ENCODE peak calls at places on chromosomes 6 and 20, in eight cellular contexts. H is GM13977, Y is fibroblast of mammary gland, Z is nephron progenitor cell, S is osteocyte, U is ovary, T is epithelial cell of esophagus, M is uterus. O is an unnamed sample.

GRCh38 chr6:160837146-160837545 is 135.1 kb downstream of the PLG start:
- DNase-seq in H (no peak), Y (no peak), Z (peak; percentile 2), S (no peak), U (no peak), T (no peak), M (no peak), O (no peak)

GRCh38 chr6:27250955-27251671 is 3.6 kb downstream of the PRSS16 start:
- DNase-seq in H (peak; percentile 86), Y (no peak), Z (peak; percentile 93), S (no peak), U (peak; percentile 65), T (peak; percentile 94), M (peak; percentile 27), O (no peak)

GRCh38 chr6:127587875-127588274 is 10.9 kb downstream of the C6orf58 start:
- DNase-seq in H (no peak), Y (no peak), Z (no peak), S (no peak), U (no peak), T (no peak), M (no peak), O (no peak)

GRCh38 chr6:10521104-10521808 is at the start of gene GCNT2:
- DNase-seq in H (peak; percentile 19), Y (no peak), Z (peak; percentile 63), S (no peak), U (no peak), T (peak; percentile 83), M (no peak), O (no peak)

GRCh38 chr6:91447086-91447485 is 860.2 kb upstream of the MAP3K7 start:
- DNase-seq in H (no peak), Y (no peak), Z (no peak), S (no peak), U (no peak), T (no peak), M (no peak), O (no peak)

GRCh38 chr6:11616200-11616611 is 78.7 kb downstream of the TMEM170B start:
- DNase-seq in H (no peak), Y (peak; percentile 87), Z (no peak), S (no peak), U (no peak), T (no peak), M (no peak), O (no peak)

GRCh38 chr6:57267586-57268293 is 45.6 kb upstream of the RAB23 start:
- DNase-seq in H (peak; percentile 24), Y (peak; percentile 99), Z (peak; percentile 4), S (peak; percentile 86), U (peak; percentile 33), T (peak; percentile 95), M (peak; percentile 63), O (no peak)

GRCh38 chr6:120230008-120230407 is 880.4 kb upstream of the MAN1A1 start:
- DNase-seq in H (no peak), Y (no peak), Z (no peak), S (no peak), U (no peak), T (peak; percentile 24), M (no peak), O (no peak)

GRCh38 chr6:37433657-37434271 is 743 bp downstream of the CMTR1 start:
- DNase-seq in H (peak; percentile 72), Y (peak; percentile 18), Z (no peak), S (no peak), U (no peak), T (peak; percentile 26), M (no peak), O (peak; percentile 46)

GRCh38 chr6:39221115-39221514 is 8.2 kb downstream of the KCNK5 start:
- DNase-seq in H (no peak), Y (no peak), Z (no peak), S (no peak), U (no peak), T (no peak), M (no peak), O (no peak)

GRCh38 chr20:32563311-32564272 is 21.5 kb downstream of the NOL4L start:
- DNase-seq in H (no peak), Y (no peak), Z (no peak), S (no peak), U (no peak), T (no peak), M (no peak), O (no peak)

GRCh38 chr6:131673184-131673583 is 28.0 kb downstream of the OR2A4 start:
- DNase-seq in H (no peak), Y (no peak), Z (no peak), S (no peak), U (no peak), T (no peak), M (no peak), O (no peak)

GRCh38 chr6:28880894-28881780 is 42.6 kb downstream of the TRIM27 start:
- DNase-seq in H (peak; percentile 67), Y (peak; percentile 76), Z (peak; percentile 84), S (peak; percentile 90), U (peak; percentile 87), T (peak; percentile 62), M (peak; percentile 81), O (no peak)

GRCh38 chr6:39228992-39229767 is at the start of gene KCNK5:
- DNase-seq in H (peak; percentile 88), Y (peak; percentile 45), Z (peak; percentile 88), S (no peak), U (peak; percentile 77), T (peak; percentile 54), M (no peak), O (peak; percentile 68)

GRCh38 chr20:32970973-32971300 is 33.3 kb downstream of the SUN5 start:
- DNase-seq in H (no peak), Y (no peak), Z (no peak), S (no peak), U (no peak), T (no peak), M (no peak), O (no peak)

GRCh38 chr6:39389372-39389767 is 66.9 kb upstream of the KCNK16 start:
- DNase-seq in H (no peak), Y (peak; percentile 4), Z (no peak), S (no peak), U (no peak), T (peak; percentile 19), M (no peak), O (no peak)

GRCh38 chr20:52130406-52130805 is 61.2 kb downstream of the ZFP64 start:
- DNase-seq in H (no peak), Y (peak; percentile 5), Z (no peak), S (peak; percentile 10), U (no peak), T (no peak), M (no peak), O (no peak)

GRCh38 chr6:72218125-72218524 is 331.8 kb downstream of the RIMS1 start:
- DNase-seq in H (peak; percentile 8), Y (peak; percentile 11), Z (peak; percentile 58), S (no peak), U (no peak), T (peak; percentile 37), M (no peak), O (no peak)

GRCh38 chr6:167512926-167513325 is 188.0 kb downstream of the TTLL2 start:
- DNase-seq in H (no peak), Y (no peak), Z (no peak), S (no peak), U (no peak), T (no peak), M (no peak), O (no peak)

GRCh38 chr6:150142304-150142656 is 564 bp upstream of the PPP1R14C start:
- DNase-seq in H (no peak), Y (peak; percentile 42), Z (peak; percentile 50), S (no peak), U (no peak), T (peak; percentile 96), M (no peak), O (no peak)

GRCh38 chr6:16929814-16930213 is 168.6 kb upstream of the ATXN1 start:
- DNase-seq in H (no peak), Y (peak; percentile 98), Z (no peak), S (no peak), U (no peak), T (peak; percentile 49), M (no peak), O (no peak)

GRCh38 chr20:39013662-39014109 is 51.5 kb downstream of the DHX35 start:
- DNase-seq in H (no peak), Y (peak; percentile 12), Z (no peak), S (no peak), U (no peak), T (no peak), M (no peak), O (no peak)
- TF ChIP-seq CTCF in H (no peak), Y (no peak), Z (no peak), S (no peak), U (no peak), T (no peak), M (no peak), O (no peak)

DNA sequence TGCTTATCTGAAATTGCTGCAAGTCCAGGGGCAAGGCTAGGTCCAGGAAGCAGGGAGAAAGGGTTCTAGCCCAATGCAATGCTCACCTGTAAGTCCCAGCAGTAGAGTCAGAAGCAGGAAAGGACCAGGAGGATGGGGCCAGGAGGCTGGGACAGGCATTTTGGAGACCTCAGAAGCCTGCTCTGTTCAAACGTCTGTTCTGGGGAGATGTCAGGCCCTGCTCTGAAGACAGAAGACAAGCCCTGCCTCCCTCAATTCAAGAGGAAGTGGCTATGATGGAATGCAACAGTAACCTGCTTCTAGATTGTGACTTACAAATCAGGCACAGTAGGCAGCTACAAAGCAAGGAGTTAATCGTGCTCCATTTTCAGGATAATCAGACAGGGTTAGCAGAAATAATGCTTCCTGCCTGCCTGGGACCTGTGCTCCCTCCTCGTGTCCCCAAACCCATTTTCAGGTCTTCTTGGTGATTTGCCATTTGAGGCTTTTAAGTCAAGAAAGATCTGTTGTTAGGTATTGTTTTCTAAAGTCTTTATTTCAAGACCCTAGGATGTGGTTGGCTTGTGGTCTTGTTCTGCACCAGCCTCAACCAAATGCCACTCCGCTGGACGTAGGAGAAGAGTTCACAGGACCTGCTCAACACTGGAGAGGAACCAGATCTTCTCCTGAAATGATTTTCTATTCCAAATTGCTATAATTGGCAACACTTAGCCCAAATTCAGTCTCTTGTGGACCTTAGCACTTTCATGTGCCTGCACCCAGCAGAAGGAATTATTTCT is at the start of gene SIRPG:
- DNase-seq in H (no peak), Y (no peak), Z (no peak), S (no peak), U (no peak), T (no peak), M (no peak), O (no peak)
- TF ChIP-seq CTCF in H (no peak), Y (no peak), Z (no peak), S (no peak), U (no peak), T (no peak), M (no peak), O (no peak)

DNA sequence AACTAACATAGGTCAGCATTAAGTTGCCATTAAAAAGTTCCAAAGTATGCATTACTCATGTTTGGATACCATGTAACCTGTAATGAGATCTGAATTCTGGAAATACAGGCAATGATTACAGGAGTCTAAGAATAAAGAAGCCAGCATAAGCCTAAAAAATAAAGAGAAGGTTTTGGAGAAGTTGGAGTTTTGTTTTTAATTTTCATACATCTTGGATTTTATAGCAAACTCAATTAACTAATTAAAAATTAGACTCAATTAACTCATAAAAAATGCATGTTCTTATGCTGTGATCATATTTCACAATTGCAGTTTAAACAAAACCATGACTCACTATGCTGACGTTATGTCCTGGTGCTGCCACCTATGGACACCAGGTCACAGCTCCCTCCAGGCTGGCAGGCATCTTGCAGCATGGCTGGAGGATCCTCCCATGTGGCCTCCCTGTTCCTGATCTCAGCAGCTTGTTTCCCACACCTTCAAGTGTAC is 648.8 kb upstream of the AGPAT4 start:
- DNase-seq in H (no peak), Y (peak; percentile 83), Z (peak; percentile 31), S (no peak), U (no peak), T (peak; percentile 67), M (no peak), O (no peak)
- TF ChIP-seq CTCF in H (peak; percentile 5), Y (peak; percentile 51), Z (peak; percentile 40), S (peak; percentile 34), U (no peak), T (peak; percentile 50), M (no peak), O (no peak)

GRCh38 chr20:63980806-63981728 is at the start of gene PRPF6:
- DNase-seq in H (peak; percentile 99), Y (peak; percentile 93), Z (peak; percentile 94), S (peak; percentile 98), U (peak; percentile 90), T (peak; percentile 97), M (peak; percentile 89), O (peak; percentile 95)
- TF ChIP-seq CTCF in H (peak; percentile 90), Y (peak; percentile 74), Z (peak; percentile 65), S (peak; percentile 93), U (peak; percentile 79), T (peak; percentile 78), M (peak; percentile 77), O (peak; percentile 86)

O was measured in CD14-positive monocyte.